ENCODE peak calls at places on chromosomes 4 and X, in eight cellular contexts. U, Z, S, Q, E, D, H and M are unnamed samples.

GRCh38 chr4:85086721-85087120 is 120.2 kb upstream of the WDFY3 start:
- DNase-seq in U (no peak), Z (no peak), S (no peak), Q (no peak), E (no peak), D (no peak), H (no peak), M (no peak)

GRCh38 chr4:159197885-159198269 is 95.0 kb downstream of the RAPGEF2 start:
- DNase-seq in U (no peak), Z (no peak), S (no peak), Q (no peak), E (no peak), D (no peak), H (no peak), M (no peak)

GRCh38 chr4:37827802-37828321 is 1.4 kb downstream of the PGM2 start:
- DNase-seq in U (no peak), Z (no peak), S (no peak), Q (peak; percentile 37), E (no peak), D (no peak), H (no peak), M (no peak)

GRCh38 chr4:76987153-76987562 is 37.6 kb downstream of the SEPTIN11 start:
- DNase-seq in U (no peak), Z (no peak), S (peak; percentile 56), Q (no peak), E (no peak), D (no peak), H (no peak), M (no peak)

GRCh38 chrX:130994671-130995070 is 63.5 kb upstream of the ARHGAP36 start:
- DNase-seq in U (no peak), Z (no peak), S (peak; percentile 17), Q (peak; percentile 5), E (no peak), D (no peak), H (no peak), M (peak; percentile 2)

GRCh38 chrX:75155830-75156525 is at the start of gene ABCB7:
- DNase-seq in U (peak; percentile 35), Z (peak; percentile 13), S (peak; percentile 69), Q (peak; percentile 63), E (peak; percentile 63), D (peak; percentile 76), H (peak; percentile 68), M (peak; percentile 53)

GRCh38 chr4:18689308-18689915 is 667.9 kb upstream of the LCORL start:
- DNase-seq in U (peak; percentile 44), Z (peak; percentile 41), S (peak; percentile 56), Q (peak; percentile 77), E (no peak), D (peak; percentile 52), H (peak; percentile 68), M (peak; percentile 31)

GRCh38 chr4:68465058-68465457 is 17.8 kb downstream of the TMPRSS11E start:
- DNase-seq in U (no peak), Z (no peak), S (no peak), Q (no peak), E (no peak), D (no peak), H (no peak), M (no peak)

GRCh38 chr4:20829958-20830357 is 129.7 kb downstream of the PACRGL start:
- DNase-seq in U (no peak), Z (no peak), S (no peak), Q (peak; percentile 54), E (no peak), D (no peak), H (no peak), M (no peak)

DNA sequence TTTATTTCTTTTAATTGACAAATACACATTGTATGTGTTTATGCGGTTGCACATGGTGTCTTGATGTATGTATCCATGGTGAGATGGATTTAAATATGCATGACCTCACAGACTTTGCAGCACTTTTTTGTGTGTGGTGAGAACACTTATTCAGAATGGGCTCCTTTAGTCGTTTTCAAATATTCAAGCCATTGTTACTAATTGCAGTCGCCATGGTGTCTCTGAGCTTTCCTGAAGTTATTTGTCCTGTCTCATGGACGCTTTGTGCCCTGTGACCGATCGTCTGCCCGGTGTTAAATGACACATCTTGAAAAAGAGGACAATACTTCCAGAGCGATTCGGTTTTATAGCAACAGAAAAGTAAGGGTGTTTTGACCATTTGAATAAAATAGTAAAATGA is 14.4 kb downstream of the CD99 start:
- DNase-seq in U (no peak), Z (no peak), S (no peak), Q (no peak), E (no peak), D (no peak), H (no peak), M (no peak)
- H3K4me3 ChIP-seq in U (no peak overlapping the region), Z (no peak overlapping the region), S (no peak overlapping the region), Q (no peak overlapping the region), E (no peak overlapping the region), D (no peak overlapping the region), H (no peak overlapping the region), M (no peak overlapping the region)

DNA sequence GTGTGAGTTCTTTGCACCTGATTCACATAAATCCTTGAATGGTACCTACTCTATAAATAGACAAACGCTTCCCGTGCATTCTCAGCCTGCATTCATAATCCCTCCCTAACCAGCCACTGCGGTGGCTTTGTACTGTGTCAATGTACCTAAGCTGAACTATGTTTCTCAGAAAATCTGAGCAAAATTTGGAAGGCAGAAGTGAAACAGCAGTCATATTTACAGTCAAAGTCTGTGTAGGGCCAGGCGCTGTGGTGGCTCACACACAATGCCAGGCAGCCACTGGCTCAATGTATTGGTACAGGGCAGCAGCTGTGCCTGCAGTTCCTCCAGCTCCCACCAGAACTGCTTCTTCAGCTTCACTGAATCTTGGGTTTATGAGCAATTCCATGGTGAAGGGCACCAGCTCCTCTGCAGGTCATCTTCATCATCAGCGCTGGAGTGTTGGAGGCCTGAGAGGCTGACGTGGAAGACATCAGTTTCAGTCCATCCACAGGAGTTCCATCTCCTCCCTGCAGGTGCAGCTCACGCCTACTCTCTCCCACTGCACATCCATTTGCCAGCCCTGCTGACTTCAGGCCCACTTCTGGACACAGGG is 32.3 kb upstream of the IRF2 start:
- DNase-seq in U (no peak), Z (no peak), S (peak; percentile 38), Q (no peak), E (no peak), D (no peak), H (peak; percentile 38), M (no peak)
- TF ChIP-seq POLR2A in U (no peak), Z (no peak), S (no peak), Q (no peak), E (no peak), D (no peak), H (no peak), M (no peak)

DNA sequence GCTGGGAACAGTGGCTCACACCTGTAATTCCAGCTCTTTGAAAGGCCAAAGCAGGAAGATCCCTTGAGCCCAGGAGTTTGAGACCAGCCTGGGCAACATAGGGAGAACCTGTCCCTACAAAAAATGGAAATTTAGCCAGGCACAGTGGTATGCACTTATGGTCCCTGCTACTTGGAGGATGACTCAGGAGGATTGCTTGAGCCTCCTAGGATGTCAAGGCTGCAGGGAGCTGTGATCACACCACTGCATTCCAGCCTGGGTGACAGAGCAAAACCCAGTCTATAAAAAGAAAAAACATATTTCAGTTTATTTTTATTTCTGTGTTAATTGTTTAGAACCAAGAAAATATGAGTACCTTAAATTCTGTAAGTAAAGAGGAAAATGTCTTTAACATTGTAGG is 123.7 kb downstream of the CBR4 start:
- DNase-seq in U (peak; percentile 21), Z (no peak), S (no peak), Q (no peak), E (no peak), D (no peak), H (no peak), M (no peak)
- H3K4me1 ChIP-seq in U (peaks cover 42% of the 10 kb centered on the region), Z (no peaks in the 10 kb centered on the region), S (no peaks in the 10 kb centered on the region), Q (no peaks in the 10 kb centered on the region), E (no peaks in the 10 kb centered on the region), D (no peaks in the 10 kb centered on the region), H (peaks cover 26% of the 10 kb centered on the region), M (peaks cover 34% of the 10 kb centered on the region)

GRCh38 chr4:80184791-80185756 is 12.2 kb upstream of the PRDM8 start:
- DNase-seq in U (no peak), Z (no peak), S (no peak), Q (no peak), E (no peak), D (no peak), H (peak; percentile 21), M (no peak)

GRCh38 chr4:80184053-80184790 is 13.1 kb upstream of the PRDM8 start:
- DNase-seq in U (peak; percentile 48), Z (peak; percentile 76), S (peak; percentile 74), Q (peak; percentile 58), E (peak; percentile 86), D (peak; percentile 75), H (peak; percentile 89), M (peak; percentile 72)

GRCh38 chr4:80186666-80187065 is 10.6 kb upstream of the PRDM8 start:
- DNase-seq in U (no peak), Z (no peak), S (no peak), Q (no peak), E (no peak), D (no peak), H (no peak), M (no peak)

GRCh38 chr4:80187677-80188076 is 9.6 kb upstream of the PRDM8 start:
- DNase-seq in U (no peak), Z (no peak), S (no peak), Q (no peak), E (no peak), D (no peak), H (no peak), M (no peak)

GRCh38 chr4:80185787-80186548 is 11.3 kb upstream of the PRDM8 start:
- DNase-seq in U (no peak), Z (no peak), S (no peak), Q (no peak), E (no peak), D (no peak), H (no peak), M (no peak)
- H3K4me3 ChIP-seq in U (no peak overlapping the region), Z (peak overlapping the region; percentile 68), S (no peak overlapping the region), Q (no peak overlapping the region), E (peak overlapping the region; percentile 54), D (no peak overlapping the region), H (peak overlapping the region; percentile 49), M (no peak overlapping the region)

DNA sequence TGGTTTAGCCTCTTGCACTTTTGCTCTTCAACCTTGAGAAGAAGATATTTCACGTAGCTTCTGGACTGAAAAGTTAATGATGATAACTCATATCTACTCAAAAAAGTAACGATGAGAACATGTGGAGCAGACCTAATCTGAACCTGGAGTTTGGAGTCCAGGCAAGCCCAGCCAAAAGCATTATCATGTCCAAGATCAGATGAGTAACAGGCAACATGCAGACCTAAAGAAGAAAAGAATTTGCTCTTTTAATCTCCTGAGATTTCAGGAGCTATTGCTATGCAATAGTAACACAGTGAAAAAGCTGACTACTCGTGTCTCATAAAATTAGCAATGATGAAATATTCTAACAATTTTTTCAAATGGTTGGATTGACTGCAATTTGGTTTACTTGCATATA is 21.8 kb upstream of the PPA2 start:
- DNase-seq in U (no peak), Z (no peak), S (no peak), Q (no peak), E (no peak), D (no peak), H (no peak), M (no peak)
- TF ChIP-seq POLR2A in U (no peak), Z (no peak), S (no peak), Q (no peak), E (no peak), D (no peak), H (no peak), M (no peak)